ENCODE peak calls at places on chromosome X, in nine cellular contexts. O is activated CD8-positive, alpha-beta memory T cell treated with anti-CD3 and anti-CD28 coated beads, Interleukin-2, amount 50 U/mL, for 4 hours; F is CD4-positive, alpha-beta T cell; B is iris pigment epithelial cell; G is A549; Q is mucosa of gallbladder; M is activated CD4-positive, alpha-beta T cell treated with anti-CD3 and anti-CD28 coated beads, Interleukin-2, amount 50 U/mL, for 1 hour; U is non-pigmented ciliary epithelial cell; P is T-helper 17 cell. S is an unnamed sample.

GRCh38 chrX:13029341-13029740 is 15.1 kb downstream of the FAM9C start:
- DNase-seq in G (peak), U (no peak), Q (peak), O (no peak), B (peak), P (no peak), M (no peak), F (no peak), S (no peak)

GRCh38 chrX:82163701-82164100 is 961.8 kb downstream of the SH3BGRL start:
- DNase-seq in O (no peak), B (no peak), G (no peak), P (no peak), M (no peak), F (no peak), U (no peak), Q (no peak), S (no peak)

GRCh38 chrX:130110379-130111219 is at the start of gene ELF4:
- DNase-seq in F (peak), U (no peak), Q (no peak), B (peak), M (peak), P (peak), O (peak), G (peak), S (no peak)

GRCh38 chrX:100872161-100872560 is 2.0 kb downstream of the NOX1 start:
- DNase-seq in O (no peak), B (peak), P (no peak), F (no peak), G (no peak), U (no peak), M (no peak), Q (no peak), S (no peak)

GRCh38 chrX:66676990-66677389 is 38.1 kb upstream of the EDA2R start:
- DNase-seq in U (no peak), P (no peak), O (no peak), G (no peak), F (no peak), M (no peak), B (peak), Q (no peak), S (no peak)

GRCh38 chrX:68488657-68489056 is 10.2 kb upstream of the YIPF6 start:
- DNase-seq in O (no peak), F (no peak), P (no peak), Q (peak), M (no peak), B (no peak), G (peak), U (no peak), S (no peak)

GRCh38 chrX:38610839-38611238 is 49.5 kb downstream of the TSPAN7 start:
- DNase-seq in P (no peak), Q (no peak), M (no peak), O (no peak), F (no peak), U (no peak), B (no peak), G (no peak), S (no peak)

GRCh38 chrX:113390531-113390930 is 549.9 kb upstream of the AMOT start:
- DNase-seq in M (no peak), B (no peak), P (no peak), Q (no peak), U (no peak), O (no peak), F (no peak), G (no peak), S (no peak)

GRCh38 chrX:4622768-4623167 is 909.3 kb upstream of the PRKX start:
- DNase-seq in F (no peak), Q (no peak), G (no peak), U (no peak), M (no peak), P (no peak), O (no peak), B (no peak), S (no peak)

GRCh38 chrX:119036369-119037029 is 36.3 kb upstream of the CT47C1 start:
- DNase-seq in M (no peak), B (no peak), O (no peak), Q (no peak), G (no peak), P (no peak), F (no peak), U (no peak), S (no peak)

GRCh38 chrX:5998901-5999300 is 229.8 kb downstream of the NLGN4X start:
- DNase-seq in G (no peak), M (no peak), B (no peak), F (no peak), P (no peak), O (no peak), Q (no peak), U (no peak), S (no peak)

GRCh38 chrX:10741496-10742048 is 121.2 kb upstream of the MID1 start:
- DNase-seq in M (no peak), Q (no peak), G (no peak), P (no peak), O (no peak), F (no peak), B (peak), U (no peak), S (no peak)

GRCh38 chrX:20654596-20655106 is 387.9 kb upstream of the RPS6KA3 start:
- DNase-seq in F (no peak), Q (no peak), O (no peak), M (no peak), U (no peak), B (no peak), G (no peak), P (no peak), S (no peak)

GRCh38 chrX:153438522-153438921 is 7.3 kb downstream of the TREX2 start:
- DNase-seq in F (no peak), Q (no peak), U (no peak), G (no peak), O (no peak), B (peak), M (no peak), P (no peak), S (no peak)

GRCh38 chrX:30060718-30061117 is 154.6 kb upstream of the MAGEB2 start:
- DNase-seq in F (no peak), G (no peak), B (peak), O (no peak), U (no peak), P (no peak), M (no peak), Q (no peak), S (no peak)

GRCh38 chrX:26328610-26329319 is 112.8 kb downstream of the MAGEB5 start:
- DNase-seq in M (no peak), F (no peak), O (no peak), B (no peak), P (no peak), U (no peak), G (no peak), Q (no peak), S (no peak)

GRCh38 chrX:153791104-153791852 is 2.9 kb downstream of the IDH3G start:
- DNase-seq in F (no peak), Q (no peak), B (no peak), G (no peak), O (no peak), P (no peak), M (no peak), U (no peak), S (no peak)